ENCODE peak calls at places on chromosome 15, in five cellular contexts. I is left cardiac atrium; V is CD8-positive, alpha-beta T cell; R is Ammon's horn; Y is GM23338. Q is an unnamed sample.
A peak's percentile ranks its signal among the peaks of the same experiment; 100 is the strongest.

GRCh38 chr15:85533949-85534543 is 153.6 kb downstream of the AKAP13 start:
- DNase-seq in I (no peak), V (no peak), R (peak; percentile 49), Y (no peak), Q (peak; percentile 16)

GRCh38 chr15:38991701-38992100 is 427.1 kb upstream of the RASGRP1 start:
- DNase-seq in I (no peak), V (no peak), R (no peak), Y (no peak), Q (no peak)

GRCh38 chr15:99447497-99448371 is 118.0 kb upstream of the MEF2A start:
- DNase-seq in I (no peak), V (no peak), R (no peak), Y (peak; percentile 56), Q (no peak)

GRCh38 chr15:65066635-65067333 is 1.0 kb downstream of the RASL12 start:
- DNase-seq in I (no peak), V (no peak), R (no peak), Y (peak; percentile 35), Q (no peak)

GRCh38 chr15:89416339-89417183 is 79.8 kb downstream of the RHCG start:
- DNase-seq in I (peak; percentile 57), V (peak; percentile 35), R (peak; percentile 61), Y (peak; percentile 97), Q (peak; percentile 68)

GRCh38 chr15:37094542-37095196 is 5.7 kb downstream of the MEIS2 start:
- DNase-seq in I (no peak), V (no peak), R (no peak), Y (no peak), Q (no peak)

GRCh38 chr15:85941186-85941855 is 138.3 kb upstream of the AGBL1 start:
- DNase-seq in I (no peak), V (no peak), R (no peak), Y (no peak), Q (no peak)

GRCh38 chr15:74906450-74907276 is at the start of gene FAM219B:
- DNase-seq in I (peak; percentile 96), V (peak; percentile 30), R (peak; percentile 92), Y (peak; percentile 97), Q (peak; percentile 75)

GRCh38 chr15:83106994-83107840 is at the start of gene TM6SF1:
- DNase-seq in I (peak; percentile 52), V (no peak), R (no peak), Y (peak; percentile 50), Q (peak; percentile 30)

GRCh38 chr15:68277131-68277604 is 377 bp upstream of the FEM1B start:
- DNase-seq in I (no peak), V (no peak), R (peak; percentile 67), Y (peak; percentile 87), Q (no peak)

GRCh38 chr15:91919014-91919534 is 65.6 kb downstream of the SLCO3A1 start:
- DNase-seq in I (peak; percentile 58), V (no peak), R (peak; percentile 89), Y (no peak), Q (no peak)

GRCh38 chr15:73777741-73778140 is 24.6 kb upstream of the INSYN1 start:
- DNase-seq in I (no peak), V (no peak), R (no peak), Y (no peak), Q (no peak)

GRCh38 chr15:40272713-40273056 is 10.2 kb downstream of the ANKRD63 start:
- DNase-seq in I (no peak), V (no peak), R (no peak), Y (no peak), Q (no peak)

GRCh38 chr15:69906256-69907185 is 191.2 kb downstream of the TLE3 start:
- DNase-seq in I (no peak), V (no peak), R (no peak), Y (no peak), Q (no peak)

GRCh38 chr15:70030851-70031645 is 66.7 kb downstream of the TLE3 start:
- DNase-seq in I (no peak), V (no peak), R (no peak), Y (no peak), Q (no peak)

GRCh38 chr15:47363653-47364052 is 353.7 kb upstream of the SEMA6D start:
- DNase-seq in I (no peak), V (no peak), R (no peak), Y (no peak), Q (no peak)

GRCh38 chr15:74653426-74654082 is 37.9 kb downstream of the CLK3 start:
- DNase-seq in I (peak; percentile 43), V (no peak), R (no peak), Y (no peak), Q (no peak)

GRCh38 chr15:66590435-66590834 is 24.6 kb upstream of the LCTL start:
- DNase-seq in I (no peak), V (no peak), R (no peak), Y (no peak), Q (no peak)

GRCh38 chr15:82820128-82820527 is 10.7 kb downstream of the WHAMM start:
- DNase-seq in I (no peak), V (no peak), R (no peak), Y (no peak), Q (no peak)

GRCh38 chr15:51580385-51580784 is 42.2 kb downstream of the DMXL2 start:
- DNase-seq in I (no peak), V (no peak), R (no peak), Y (no peak), Q (no peak)

GRCh38 chr15:47394410-47394809 is 322.9 kb upstream of the SEMA6D start:
- DNase-seq in I (no peak), V (no peak), R (no peak), Y (peak; percentile 11), Q (no peak)

GRCh38 chr15:101642361-101642760 is 9.8 kb downstream of the TM2D3 start:
- DNase-seq in I (no peak), V (no peak), R (peak; percentile 83), Y (no peak), Q (no peak)

GRCh38 chr15:25711164-25711563 is 152.0 kb downstream of the ATP10A start:
- DNase-seq in I (no peak), V (no peak), R (no peak), Y (no peak), Q (no peak)

GRCh38 chr15:89341316-89342005 is 6.8 kb upstream of the POLG start:
- DNase-seq in I (no peak), V (no peak), R (peak; percentile 47), Y (no peak), Q (no peak)

GRCh38 chr15:69881760-69882159 is 216.0 kb downstream of the TLE3 start:
- DNase-seq in I (no peak), V (no peak), R (peak; percentile 10), Y (no peak), Q (no peak)

GRCh38 chr15:57741089-57741488 is 34.6 kb downstream of the POLR2M start:
- DNase-seq in I (no peak), V (no peak), R (no peak), Y (no peak), Q (no peak)

GRCh38 chr15:55250951-55251350 is 38.7 kb downstream of the RAB27A start:
- DNase-seq in I (no peak), V (no peak), R (no peak), Y (no peak), Q (no peak)

GRCh38 chr15:78536134-78536533 is 4.1 kb upstream of the PSMA4 start:
- DNase-seq in I (no peak), V (no peak), R (no peak), Y (no peak), Q (no peak)

GRCh38 chr15:66748320-66748779 is 46.3 kb downstream of the SMAD6 start:
- DNase-seq in I (no peak), V (no peak), R (no peak), Y (peak; percentile 67), Q (no peak)

GRCh38 chr15:91824256-91824655 is 29.3 kb upstream of the SLCO3A1 start:
- DNase-seq in I (peak; percentile 41), V (no peak), R (peak; percentile 31), Y (peak; percentile 10), Q (no peak)

GRCh38 chr15:79314811-79315210 is 3.9 kb downstream of the TMED3 start:
- DNase-seq in I (no peak), V (no peak), R (no peak), Y (no peak), Q (no peak)

Q was measured in activated T-helper 2 cell treated with anti-CD3 and anti-CD28 coated beads, Interferon-gamma antibody, Interleukin-2, Interleukin-4, amounts not matched to agents 10 μg/mL and 5 μg/mL and 100 μg/mL, durations not matched to agents 14 hours and 24 hours and 36 hours.